ENCODE peak calls at places on chromosomes 16 and 17, in four cellular contexts. X, L, N and P are unnamed samples.

GRCh38 chr16:63787014-63787413 is 1334.8 kb downstream of the CDH11 start:
- DNase-seq in X (no peak), L (no peak), N (no peak), P (no peak)

GRCh38 chr17:47235506-47235905 is 18.1 kb upstream of the ITGB3 start:
- DNase-seq in X (no peak), L (no peak), N (no peak), P (no peak)

GRCh38 chr17:58275417-58275816 is 5.3 kb downstream of the MPO start:
- DNase-seq in X (no peak), L (peak), N (no peak), P (no peak)

GRCh38 chr17:54172096-54172495 is 349.4 kb downstream of the KIF2B start:
- DNase-seq in X (no peak), L (no peak), N (no peak), P (no peak)

GRCh38 chr16:1770328-1771071 is 843 bp downstream of the NME3 start:
- DNase-seq in X (peak), L (peak), N (peak), P (peak)

GRCh38 chr17:11511696-11512095 is 86.6 kb upstream of the DNAH9 start:
- DNase-seq in X (no peak), L (peak), N (no peak), P (no peak)

GRCh38 chr17:58089111-58089510 is 5.9 kb downstream of the DYNLL2 start:
- DNase-seq in X (no peak), L (no peak), N (no peak), P (no peak)

GRCh38 chr17:47277921-47278320 is 24.3 kb downstream of the ITGB3 start:
- DNase-seq in X (no peak), L (no peak), N (no peak), P (no peak)

GRCh38 chr17:77763575-77763974 is 194.9 kb upstream of the TNRC6C start:
- DNase-seq in X (no peak), L (no peak), N (no peak), P (no peak)

GRCh38 chr16:87581867-87582220 is 20.5 kb upstream of the JPH3 start:
- DNase-seq in X (peak), L (peak), N (no peak), P (peak)

GRCh38 chr16:3009568-3010390 is 2.9 kb upstream of the CLDN9 start:
- DNase-seq in X (peak), L (no peak), N (peak), P (no peak)

GRCh38 chr17:55609737-55610201 is 98.5 kb upstream of the SMIM36 start:
- DNase-seq in X (no peak), L (no peak), N (no peak), P (peak)

GRCh38 chr17:15096511-15096910 is 168.6 kb downstream of the PMP22 start:
- DNase-seq in X (no peak), L (no peak), N (no peak), P (no peak)

GRCh38 chr17:40284085-40284713 is 3.5 kb upstream of the CDC6 start:
- DNase-seq in X (peak), L (no peak), N (no peak), P (no peak)

GRCh38 chr16:50992366-50993032 is 158.6 kb downstream of the SALL1 start:
- DNase-seq in X (no peak), L (no peak), N (no peak), P (no peak)

GRCh38 chr16:6616746-6617145 is 715.9 kb upstream of the RBFOX1 start:
- DNase-seq in X (no peak), L (no peak), N (no peak), P (no peak)

GRCh38 chr17:57966875-57967274 is 11.7 kb upstream of the CUEDC1 start:
- DNase-seq in X (no peak), L (no peak), N (no peak), P (no peak)

GRCh38 chr16:25707982-25708583 is 16.3 kb downstream of the HS3ST4 start:
- DNase-seq in X (peak), L (peak), N (no peak), P (no peak)

GRCh38 chr16:2499454-2499853 is 14.3 kb upstream of the ATP6V0C start:
- DNase-seq in X (no peak), L (no peak), N (no peak), P (no peak)

GRCh38 chr17:70674061-70674460 is 504.7 kb downstream of the KCNJ2 start:
- DNase-seq in X (no peak), L (no peak), N (no peak), P (no peak)

GRCh38 chr17:27239584-27239983 is 54.3 kb upstream of the WSB1 start:
- DNase-seq in X (no peak), L (no peak), N (no peak), P (no peak)

GRCh38 chr17:37089998-37090397 is 141.2 kb downstream of the AATF start:
- DNase-seq in X (no peak), L (no peak), N (no peak), P (no peak)

GRCh38 chr16:71408536-71408935 is 33.3 kb downstream of the TLE7 start:
- DNase-seq in X (no peak), L (no peak), N (no peak), P (peak)

GRCh38 chr17:15432807-15433547 is 34.4 kb downstream of the CDRT4 start:
- DNase-seq in X (no peak), L (no peak), N (no peak), P (no peak)

GRCh38 chr17:73316919-73317505 is 5.2 kb upstream of the CDC42EP4 start:
- DNase-seq in X (no peak), L (no peak), N (no peak), P (no peak)

GRCh38 chr17:4547118-4547906 is 7.9 kb downstream of the MYBBP1A start:
- DNase-seq in X (no peak), L (no peak), N (no peak), P (no peak)

GRCh38 chr16:57773680-57774295 is 28.5 kb downstream of the KIFC3 start:
- DNase-seq in X (no peak), L (no peak), N (no peak), P (no peak)

GRCh38 chr16:30619207-30619606 is 9.0 kb upstream of the ZNF689 start:
- DNase-seq in X (no peak), L (no peak), N (no peak), P (no peak)

GRCh38 chr16:71404364-71404763 is 37.5 kb downstream of the TLE7 start:
- DNase-seq in X (no peak), L (no peak), N (no peak), P (no peak)

GRCh38 chr16:51708861-51709260 is 557.8 kb upstream of the SALL1 start:
- DNase-seq in X (no peak), L (no peak), N (no peak), P (no peak)

GRCh38 chr16:70416748-70417616 is 21.9 kb downstream of the ST3GAL2 start:
- DNase-seq in X (no peak), L (no peak), N (no peak), P (no peak)

GRCh38 chr17:28610372-28610771 is 3.6 kb downstream of the RSKR start:
- DNase-seq in X (no peak), L (no peak), N (no peak), P (no peak)

GRCh38 chr16:72983241-72983640 is 64.7 kb downstream of the ZFHX3 start:
- DNase-seq in X (no peak), L (no peak), N (no peak), P (peak)

GRCh38 chr17:75064460-75064859 is 17.4 kb downstream of the KCTD2 start:
- DNase-seq in X (no peak), L (no peak), N (no peak), P (no peak)

GRCh38 chr17:6506679-6507231 is 49.6 kb downstream of the PITPNM3 start:
- DNase-seq in X (peak), L (no peak), N (no peak), P (peak)

GRCh38 chr16:2194166-2194834 is 2.1 kb downstream of the CASKIN1 start:
- DNase-seq in X (no peak), L (no peak), N (no peak), P (no peak)

GRCh38 chr16:83830769-83831450 is 23.1 kb downstream of the HSBP1 start:
- DNase-seq in X (no peak), L (no peak), N (no peak), P (no peak)

GRCh38 chr16:13507530-13507929 is 412.4 kb upstream of the ERCC4 start:
- DNase-seq in X (no peak), L (no peak), N (no peak), P (no peak)

GRCh38 chr17:56966277-56966676 is 5.4 kb upstream of the COIL start:
- DNase-seq in X (no peak), L (no peak), N (no peak), P (no peak)
- TF ChIP-seq POLR2AphosphoS5 in X (no peak), L (no peak), N (no peak), P (no peak)

DNA sequence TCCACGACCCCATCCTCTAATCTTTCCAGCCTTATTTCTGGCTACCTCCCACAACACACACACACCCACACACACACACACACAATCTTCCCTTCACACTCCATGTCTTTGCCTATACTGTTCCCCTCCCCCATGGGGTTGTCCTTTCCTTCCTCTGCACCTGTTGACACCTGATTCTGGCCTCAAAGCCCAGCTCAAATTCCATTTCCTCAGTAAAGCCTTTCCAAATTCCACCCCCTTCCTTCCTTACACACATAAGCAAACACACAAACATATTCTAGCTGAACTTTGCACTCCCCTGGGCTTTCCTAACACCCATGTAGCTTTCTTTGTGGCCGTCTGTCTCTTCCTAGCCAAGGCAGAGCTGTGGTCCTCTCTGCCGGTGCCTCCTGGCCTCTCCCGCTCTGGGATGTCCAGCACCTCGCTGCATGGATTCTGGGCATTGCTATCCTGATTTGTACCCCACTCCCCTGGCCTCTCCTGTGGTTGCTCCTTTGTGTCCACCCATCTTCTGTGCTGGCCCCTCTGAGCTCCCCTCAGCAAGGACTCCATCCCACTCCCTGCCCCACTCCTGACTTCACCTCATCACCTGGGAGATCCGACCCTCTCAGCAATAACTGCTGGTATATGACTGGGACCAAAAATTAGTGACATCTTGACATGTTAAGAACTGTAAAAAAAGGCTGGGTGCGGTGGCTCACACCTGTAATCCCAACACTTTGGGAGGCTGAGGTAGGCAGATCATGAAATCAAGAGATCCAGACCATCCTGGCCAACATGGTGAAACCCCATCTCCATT is 8.4 kb upstream of the SRCIN1 start:
- DNase-seq in X (no peak), L (no peak), N (no peak), P (peak)
- TF ChIP-seq POLR2AphosphoS5 in X (no peak), L (no peak), N (no peak), P (no peak)

GRCh38 chr16:88723507-88723887 is 17.2 kb downstream of the CTU2 start:
- DNase-seq in X (no peak), L (no peak), N (no peak), P (no peak)
- TF ChIP-seq POLR2AphosphoS5 in X (no peak), L (no peak), N (no peak), P (no peak)

GRCh38 chr17:45668316-45668715 is 115.8 kb upstream of the CRHR1 start:
- DNase-seq in X (no peak), L (no peak), N (no peak), P (no peak)

GRCh38 chr17:45666641-45667040 is 117.5 kb upstream of the CRHR1 start:
- DNase-seq in X (no peak), L (no peak), N (no peak), P (no peak)

GRCh38 chr17:45666046-45666600 is 118.0 kb upstream of the CRHR1 start:
- DNase-seq in X (no peak), L (no peak), N (no peak), P (no peak)

GRCh38 chr17:45663772-45664171 is 120.3 kb upstream of the CRHR1 start:
- DNase-seq in X (no peak), L (no peak), N (no peak), P (no peak)

GRCh38 chr17:45667591-45668171 is 116.4 kb upstream of the CRHR1 start:
- DNase-seq in X (no peak), L (no peak), N (no peak), P (no peak)
- TF ChIP-seq POLR2AphosphoS5 in X (no peak), L (no peak), N (no peak), P (no peak)

GRCh38 chr17:60390223-60390622 is 1.7 kb downstream of the USP32 start:
- DNase-seq in X (no peak), L (peak), N (no peak), P (no peak)

GRCh38 chr17:60392845-60393702 is 1.1 kb upstream of the USP32 start:
- DNase-seq in X (peak), L (peak), N (no peak), P (peak)

GRCh38 chr17:60391419-60392041 is 403 bp downstream of the USP32 start:
- DNase-seq in X (no peak), L (no peak), N (no peak), P (no peak)

GRCh38 chr17:60392042-60392844 is at the start of gene USP32:
- DNase-seq in X (peak), L (peak), N (peak), P (peak)

GRCh38 chr17:60390881-60391418 is 983 bp downstream of the USP32 start:
- DNase-seq in X (no peak), L (peak), N (no peak), P (no peak)
- TF ChIP-seq POLR2AphosphoS5 in X (no peak), L (no peak), N (no peak), P (no peak)

GRCh38 chr16:85402910-85403692 is 210.0 kb upstream of the GSE1 start:
- DNase-seq in X (no peak), L (no peak), N (no peak), P (peak)
- TF ChIP-seq POLR2AphosphoS5 in X (no peak), L (no peak), N (no peak), P (no peak)

DNA sequence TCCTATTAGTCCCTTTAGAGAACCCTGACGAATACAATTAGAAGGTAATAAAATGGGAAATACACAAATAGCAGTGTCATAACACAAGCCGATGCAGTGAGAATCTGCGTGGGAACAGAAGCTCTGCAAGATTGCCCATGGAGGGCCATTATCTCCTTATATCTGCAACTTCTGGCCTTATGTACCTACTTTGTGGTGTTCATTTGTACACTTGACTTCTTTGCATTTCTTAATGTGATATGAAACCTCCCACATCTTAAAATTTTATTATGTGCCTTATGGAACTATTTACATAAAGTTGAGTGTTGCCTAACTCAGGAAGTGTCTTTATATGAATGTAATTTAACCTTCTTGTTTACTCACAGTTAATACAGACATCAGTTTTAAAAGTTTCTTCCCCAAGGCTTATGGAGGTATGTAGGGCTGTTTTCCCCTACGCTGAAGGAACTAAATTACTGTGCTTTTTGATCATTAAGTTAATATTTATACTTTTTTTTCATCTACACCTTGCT is 10.1 kb upstream of the TANC2 start:
- DNase-seq in X (no peak), L (no peak), N (no peak), P (no peak)
- TF ChIP-seq POLR2AphosphoS5 in X (no peak), L (no peak), N (no peak), P (no peak)

DNA sequence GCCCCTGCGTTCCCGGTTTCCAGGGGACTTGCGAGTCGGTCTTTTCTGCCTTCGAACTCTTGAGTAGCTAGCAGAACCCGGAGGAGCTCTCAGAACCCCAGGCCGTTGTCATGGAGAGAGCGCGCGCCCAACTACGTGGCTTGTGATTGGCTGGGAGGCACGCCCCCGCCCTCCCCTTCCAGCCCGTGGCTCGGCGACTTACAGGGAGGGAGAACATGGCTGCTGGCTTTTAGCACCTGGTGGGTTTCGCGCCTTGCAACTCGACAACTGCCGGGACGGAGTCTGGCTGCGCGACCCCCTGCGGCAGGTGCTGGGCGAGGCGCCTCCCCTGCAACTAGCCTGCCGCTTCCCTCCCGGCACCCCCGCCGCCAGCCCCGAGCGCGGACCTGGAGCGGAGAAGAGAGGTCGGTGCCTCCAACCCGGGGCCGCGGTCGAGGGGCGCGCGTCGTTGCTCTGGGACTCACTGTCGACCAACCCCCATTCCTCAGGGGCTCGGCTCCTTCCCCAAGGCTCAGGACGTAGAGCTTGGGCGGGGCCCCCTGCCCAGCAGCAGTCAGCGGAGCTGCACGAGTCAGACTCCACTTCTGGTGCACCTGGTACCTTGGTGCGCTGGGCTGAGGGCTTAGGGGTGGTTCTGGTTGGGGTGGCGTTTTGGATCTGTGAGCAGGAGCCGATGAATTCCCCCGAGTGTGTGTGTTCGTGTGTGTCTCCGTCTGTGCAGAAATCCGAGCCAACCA is 9.0 kb upstream of the ZFP90 start:
- DNase-seq in X (peak), L (peak), N (peak), P (peak)
- TF ChIP-seq POLR2AphosphoS5 in X (peak), L (peak), N (no peak), P (no peak)

GRCh38 chr17:21275579-21276339 is 8.8 kb upstream of the MAP2K3 start:
- DNase-seq in X (no peak), L (peak), N (peak), P (peak)

GRCh38 chr17:21271767-21272166 is 12.7 kb upstream of the MAP2K3 start:
- DNase-seq in X (no peak), L (no peak), N (no peak), P (no peak)

GRCh38 chr17:21275047-21275578 is 9.4 kb upstream of the MAP2K3 start:
- DNase-seq in X (no peak), L (peak), N (no peak), P (no peak)

GRCh38 chr17:21272250-21272649 is 12.3 kb upstream of the MAP2K3 start:
- DNase-seq in X (no peak), L (no peak), N (no peak), P (no peak)

GRCh38 chr17:21272881-21273839 is 11.4 kb upstream of the MAP2K3 start:
- DNase-seq in X (no peak), L (no peak), N (no peak), P (no peak)
- TF ChIP-seq POLR2AphosphoS5 in X (no peak), L (no peak), N (no peak), P (no peak)